ENCODE peak calls at places on chromosome 4, in seven cellular contexts. One of them, this sample, is unnamed.

GRCh38 chr4:18049446-18049845 is 27.9 kb upstream of the LCORL start:
- DNase-seq in A549: no peak
- DNase-seq in lower leg skin: no peak
- DNase-seq in tibial nerve: no peak
- DNase-seq in testis: no peak
- DNase-seq in heart left ventricle: no peak
- DNase-seq in HCT116: no peak
- DNase-seq in this sample: no peak

GRCh38 chr4:120591038-120591437 is 331.5 kb downstream of the PRDM5 start:
- DNase-seq in A549: no peak
- DNase-seq in lower leg skin: no peak
- DNase-seq in tibial nerve: no peak
- DNase-seq in testis: no peak
- DNase-seq in heart left ventricle: no peak
- DNase-seq in HCT116: no peak
- DNase-seq in this sample: no peak

GRCh38 chr4:10958226-10958856 is 273.8 kb upstream of the CLNK start:
- DNase-seq in A549: no peak
- DNase-seq in lower leg skin: no peak
- DNase-seq in tibial nerve: no peak
- DNase-seq in testis: no peak
- DNase-seq in heart left ventricle: no peak
- DNase-seq in HCT116: no peak
- DNase-seq in this sample: no peak

GRCh38 chr4:2303686-2304320 is 41.9 kb upstream of the MXD4 start:
- DNase-seq in A549: no peak
- DNase-seq in lower leg skin: no peak
- DNase-seq in tibial nerve: no peak
- DNase-seq in testis: no peak
- DNase-seq in heart left ventricle: no peak
- DNase-seq in HCT116: no peak
- DNase-seq in this sample: peak; percentile 77

GRCh38 chr4:134027931-134028330 is 173.7 kb downstream of the PABPC4L start:
- DNase-seq in A549: peak; percentile 34
- DNase-seq in lower leg skin: no peak
- DNase-seq in tibial nerve: no peak
- DNase-seq in testis: no peak
- DNase-seq in heart left ventricle: no peak
- DNase-seq in HCT116: peak; percentile 12
- DNase-seq in this sample: no peak

GRCh38 chr4:78660559-78660958 is 109.0 kb downstream of the ANXA3 start:
- DNase-seq in A549: no peak
- DNase-seq in lower leg skin: no peak
- DNase-seq in tibial nerve: no peak
- DNase-seq in testis: no peak
- DNase-seq in heart left ventricle: no peak
- DNase-seq in HCT116: no peak
- DNase-seq in this sample: no peak

GRCh38 chr4:98470831-98471230 is 187.6 kb downstream of the TSPAN5 start:
- DNase-seq in A549: no peak
- DNase-seq in lower leg skin: no peak
- DNase-seq in tibial nerve: no peak
- DNase-seq in testis: no peak
- DNase-seq in heart left ventricle: no peak
- DNase-seq in HCT116: no peak
- DNase-seq in this sample: no peak

GRCh38 chr4:77153016-77153415 is 4.0 kb upstream of the CCNG2 start:
- DNase-seq in A549: no peak
- DNase-seq in lower leg skin: no peak
- DNase-seq in tibial nerve: no peak
- DNase-seq in testis: no peak
- DNase-seq in heart left ventricle: no peak
- DNase-seq in HCT116: no peak
- DNase-seq in this sample: no peak

GRCh38 chr4:176729489-176729888 is 63.2 kb downstream of the VEGFC start:
- DNase-seq in A549: no peak
- DNase-seq in lower leg skin: no peak
- DNase-seq in tibial nerve: no peak
- DNase-seq in testis: no peak
- DNase-seq in heart left ventricle: no peak
- DNase-seq in HCT116: no peak
- DNase-seq in this sample: no peak

GRCh38 chr4:113976937-113977855 is 2.3 kb downstream of the ARSJ start:
- DNase-seq in A549: no peak
- DNase-seq in lower leg skin: no peak
- DNase-seq in tibial nerve: no peak
- DNase-seq in testis: no peak
- DNase-seq in heart left ventricle: no peak
- DNase-seq in HCT116: no peak
- DNase-seq in this sample: no peak

GRCh38 chr4:113979973-113980615 is 647 bp upstream of the ARSJ start:
- DNase-seq in A549: no peak
- DNase-seq in lower leg skin: no peak
- DNase-seq in tibial nerve: no peak
- DNase-seq in testis: no peak
- DNase-seq in heart left ventricle: no peak
- DNase-seq in HCT116: no peak
- DNase-seq in this sample: no peak

GRCh38 chr4:113978105-113978504 is 1.3 kb downstream of the ARSJ start:
- DNase-seq in A549: no peak
- DNase-seq in lower leg skin: no peak
- DNase-seq in tibial nerve: no peak
- DNase-seq in testis: no peak
- DNase-seq in heart left ventricle: no peak
- DNase-seq in HCT116: no peak
- DNase-seq in this sample: no peak

GRCh38 chr4:113978561-113979156 is 788 bp downstream of the ARSJ start:
- DNase-seq in A549: peak; percentile 21
- DNase-seq in lower leg skin: no peak
- DNase-seq in tibial nerve: no peak
- DNase-seq in testis: peak; percentile 22
- DNase-seq in heart left ventricle: peak; percentile 19
- DNase-seq in HCT116: no peak
- DNase-seq in this sample: no peak

DNA sequence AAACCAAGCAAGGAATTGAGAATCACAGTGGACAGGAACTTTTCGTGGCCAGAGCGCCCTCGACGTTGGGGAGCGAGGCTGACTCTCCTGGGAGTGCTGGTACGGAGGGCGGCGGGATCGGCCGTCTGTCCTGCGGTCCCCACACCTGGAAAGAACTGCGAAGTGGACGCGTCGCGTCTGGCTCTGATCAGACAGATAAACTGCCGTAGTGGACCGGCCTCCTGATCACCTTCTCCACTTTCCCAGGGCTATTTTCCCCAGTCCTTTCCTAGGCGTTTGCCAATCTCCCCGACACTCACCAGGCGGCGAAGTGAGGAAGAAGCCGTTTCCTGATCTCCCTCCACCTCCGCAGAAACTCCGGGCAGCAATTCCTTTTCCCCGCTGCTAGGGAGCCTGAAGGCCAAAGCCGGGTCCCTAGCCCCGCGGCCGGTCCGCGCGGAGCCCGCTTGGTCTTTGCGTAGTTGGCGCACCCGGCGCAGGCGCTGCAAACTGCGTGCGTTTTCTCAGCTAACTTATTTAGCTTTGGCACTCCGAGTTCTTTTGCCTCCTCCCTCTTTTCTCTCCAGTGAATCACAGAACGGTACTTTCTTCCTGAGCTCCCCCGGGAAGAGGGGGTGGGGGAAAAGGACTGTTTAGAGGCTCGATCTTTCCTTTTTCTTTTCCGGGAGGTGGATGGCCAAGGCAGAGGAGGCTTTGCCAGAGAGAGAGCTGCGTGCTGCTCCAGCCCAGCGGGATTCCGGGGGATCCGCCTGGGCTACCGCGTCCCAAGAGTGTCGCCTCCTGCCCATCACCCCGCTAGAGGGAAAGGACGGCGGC is at the start of gene ARSJ:
- DNase-seq in A549: peak; percentile 58
- DNase-seq in lower leg skin: peak; percentile 26
- DNase-seq in tibial nerve: no peak
- DNase-seq in testis: peak; percentile 55
- DNase-seq in heart left ventricle: peak; percentile 51
- DNase-seq in HCT116: peak; percentile 32
- DNase-seq in this sample: peak; percentile 34
- TF ChIP-seq CTCF in A549: peak; percentile 5
- TF ChIP-seq CTCF in lower leg skin: no peak
- TF ChIP-seq CTCF in tibial nerve: peak; percentile 10
- TF ChIP-seq CTCF in testis: no peak
- TF ChIP-seq CTCF in heart left ventricle: no peak
- TF ChIP-seq CTCF in HCT116: peak; percentile 5
- TF ChIP-seq CTCF in this sample: no peak

GRCh38 chr4:25308761-25309160 is 3.8 kb upstream of the ZCCHC4 start:
- DNase-seq in A549: no peak
- DNase-seq in lower leg skin: no peak
- DNase-seq in tibial nerve: no peak
- DNase-seq in testis: no peak
- DNase-seq in heart left ventricle: no peak
- DNase-seq in HCT116: no peak
- DNase-seq in this sample: no peak

GRCh38 chr4:25312496-25313193 is at the start of gene ZCCHC4:
- DNase-seq in A549: peak; percentile 91
- DNase-seq in lower leg skin: peak; percentile 85
- DNase-seq in tibial nerve: peak; percentile 78
- DNase-seq in testis: peak; percentile 96
- DNase-seq in heart left ventricle: peak; percentile 90
- DNase-seq in HCT116: peak; percentile 86
- DNase-seq in this sample: peak; percentile 91

GRCh38 chr4:25310825-25311210 is 1.8 kb upstream of the ZCCHC4 start:
- DNase-seq in A549: no peak
- DNase-seq in lower leg skin: no peak
- DNase-seq in tibial nerve: no peak
- DNase-seq in testis: no peak
- DNase-seq in heart left ventricle: no peak
- DNase-seq in HCT116: no peak
- DNase-seq in this sample: no peak

GRCh38 chr4:25308266-25308665 is 4.3 kb upstream of the ZCCHC4 start:
- DNase-seq in A549: no peak
- DNase-seq in lower leg skin: no peak
- DNase-seq in tibial nerve: no peak
- DNase-seq in testis: no peak
- DNase-seq in heart left ventricle: no peak
- DNase-seq in HCT116: no peak
- DNase-seq in this sample: no peak

GRCh38 chr4:25310066-25310824 is 2.3 kb upstream of the ZCCHC4 start:
- DNase-seq in A549: no peak
- DNase-seq in lower leg skin: no peak
- DNase-seq in tibial nerve: no peak
- DNase-seq in testis: no peak
- DNase-seq in heart left ventricle: no peak
- DNase-seq in HCT116: no peak
- DNase-seq in this sample: no peak
- H3K4me3 ChIP-seq in A549: no peak overlapping the region
- H3K4me3 ChIP-seq in lower leg skin: no peak overlapping the region
- H3K4me3 ChIP-seq in tibial nerve: no peak overlapping the region
- H3K4me3 ChIP-seq in testis: no peak overlapping the region
- H3K4me3 ChIP-seq in heart left ventricle: no peak overlapping the region
- H3K4me3 ChIP-seq in HCT116: no peak overlapping the region
- H3K4me3 ChIP-seq in this sample: no peak overlapping the region

GRCh38 chr4:140935259-140935658 is 179.1 kb upstream of the TBC1D9 start:
- DNase-seq in A549: no peak
- DNase-seq in lower leg skin: no peak
- DNase-seq in tibial nerve: no peak
- DNase-seq in testis: peak; percentile 54
- DNase-seq in heart left ventricle: peak; percentile 48
- DNase-seq in HCT116: no peak
- DNase-seq in this sample: no peak
- TF ChIP-seq POLR2A in A549: no peak
- TF ChIP-seq POLR2A in lower leg skin: no peak
- TF ChIP-seq POLR2A in tibial nerve: no peak
- TF ChIP-seq POLR2A in testis: no peak
- TF ChIP-seq POLR2A in heart left ventricle: no peak
- TF ChIP-seq POLR2A in HCT116: no peak
- TF ChIP-seq POLR2A in this sample: no peak

GRCh38 chr4:152408514-152409327 is 127.2 kb downstream of the FBXW7 start:
- DNase-seq in A549: peak; percentile 20
- DNase-seq in lower leg skin: no peak
- DNase-seq in tibial nerve: no peak
- DNase-seq in testis: no peak
- DNase-seq in heart left ventricle: no peak
- DNase-seq in HCT116: peak; percentile 15
- DNase-seq in this sample: no peak
- TF ChIP-seq CTCF in A549: peak; percentile 57
- TF ChIP-seq CTCF in lower leg skin: no peak
- TF ChIP-seq CTCF in tibial nerve: peak; percentile 35
- TF ChIP-seq CTCF in testis: peak; percentile 51
- TF ChIP-seq CTCF in heart left ventricle: peak; percentile 38
- TF ChIP-seq CTCF in HCT116: peak; percentile 64
- TF ChIP-seq CTCF in this sample: peak; percentile 57

GRCh38 chr4:152598454-152598853 is 62.6 kb upstream of the FBXW7 start:
- DNase-seq in A549: no peak
- DNase-seq in lower leg skin: no peak
- DNase-seq in tibial nerve: no peak
- DNase-seq in testis: no peak
- DNase-seq in heart left ventricle: no peak
- DNase-seq in HCT116: no peak
- DNase-seq in this sample: no peak
- H3K4me3 ChIP-seq in A549: no peak overlapping the region
- H3K4me3 ChIP-seq in lower leg skin: no peak overlapping the region
- H3K4me3 ChIP-seq in tibial nerve: no peak overlapping the region
- H3K4me3 ChIP-seq in testis: no peak overlapping the region
- H3K4me3 ChIP-seq in heart left ventricle: no peak overlapping the region
- H3K4me3 ChIP-seq in HCT116: no peak overlapping the region
- H3K4me3 ChIP-seq in this sample: no peak overlapping the region

GRCh38 chr4:178185517-178185916 is 743.3 kb upstream of the AGA start:
- DNase-seq in A549: no peak
- DNase-seq in lower leg skin: no peak
- DNase-seq in tibial nerve: no peak
- DNase-seq in testis: no peak
- DNase-seq in heart left ventricle: peak; percentile 52
- DNase-seq in HCT116: no peak
- DNase-seq in this sample: no peak
- TF ChIP-seq POLR2A in A549: no peak
- TF ChIP-seq POLR2A in lower leg skin: no peak
- TF ChIP-seq POLR2A in tibial nerve: no peak
- TF ChIP-seq POLR2A in testis: no peak
- TF ChIP-seq POLR2A in heart left ventricle: no peak
- TF ChIP-seq POLR2A in HCT116: no peak
- TF ChIP-seq POLR2A in this sample: no peak

GRCh38 chr4:8585186-8585585 is 5.0 kb downstream of the GPR78 start:
- DNase-seq in A549: no peak
- DNase-seq in lower leg skin: no peak
- DNase-seq in tibial nerve: no peak
- DNase-seq in testis: no peak
- DNase-seq in heart left ventricle: no peak
- DNase-seq in HCT116: no peak
- DNase-seq in this sample: peak; percentile 1
- TF ChIP-seq CTCF in A549: no peak
- TF ChIP-seq CTCF in lower leg skin: no peak
- TF ChIP-seq CTCF in tibial nerve: no peak
- TF ChIP-seq CTCF in testis: no peak
- TF ChIP-seq CTCF in heart left ventricle: no peak
- TF ChIP-seq CTCF in HCT116: peak; percentile 66
- TF ChIP-seq CTCF in this sample: no peak

GRCh38 chr4:16897991-16898827 is at the start of gene LDB2:
- DNase-seq in A549: no peak
- DNase-seq in lower leg skin: peak; percentile 29
- DNase-seq in tibial nerve: peak; percentile 51
- DNase-seq in testis: peak; percentile 76
- DNase-seq in heart left ventricle: peak; percentile 67
- DNase-seq in HCT116: no peak
- DNase-seq in this sample: peak; percentile 82
- H3K4me3 ChIP-seq in A549: no peak within 1 kb of the TSS
- H3K4me3 ChIP-seq in lower leg skin: peak within 1 kb of the TSS; percentile 20
- H3K4me3 ChIP-seq in tibial nerve: peak within 1 kb of the TSS; percentile 25
- H3K4me3 ChIP-seq in testis: peak within 1 kb of the TSS; percentile 39
- H3K4me3 ChIP-seq in heart left ventricle: peak within 1 kb of the TSS; percentile 41
- H3K4me3 ChIP-seq in HCT116: no peak within 1 kb of the TSS
- H3K4me3 ChIP-seq in this sample: peak within 1 kb of the TSS; percentile 61

This sample was measured in thyroid gland.